ENCODE peak calls at places on chromosomes 12 and 14, in four cellular contexts. One of them, this sample, is unnamed.

GRCh38 chr12:105355752-105356151 is 25.3 kb downstream of the C12orf75 start:
- DNase-seq in bronchial epithelial cell: peak
- DNase-seq in coronary artery: no peak
- DNase-seq in A549: peak
- DNase-seq in this sample: no peak

GRCh38 chr12:29591140-29592020 is 93.9 kb upstream of the OVCH1 start:
- DNase-seq in bronchial epithelial cell: peak
- DNase-seq in coronary artery: no peak
- DNase-seq in A549: peak
- DNase-seq in this sample: no peak

GRCh38 chr14:90850487-90850886 is 34.3 kb upstream of the TTC7B start:
- DNase-seq in bronchial epithelial cell: peak
- DNase-seq in coronary artery: no peak
- DNase-seq in A549: no peak
- DNase-seq in this sample: peak

GRCh38 chr14:77219591-77219990 is 38.0 kb downstream of the TMEM63C start:
- DNase-seq in bronchial epithelial cell: no peak
- DNase-seq in coronary artery: no peak
- DNase-seq in A549: no peak
- DNase-seq in this sample: peak

GRCh38 chr14:85587152-85587697 is 57.3 kb downstream of the FLRT2 start:
- DNase-seq in bronchial epithelial cell: peak
- DNase-seq in coronary artery: no peak
- DNase-seq in A549: peak
- DNase-seq in this sample: no peak

GRCh38 chr14:99730876-99731351 is 46.8 kb downstream of the CYP46A1 start:
- DNase-seq in bronchial epithelial cell: no peak
- DNase-seq in coronary artery: peak
- DNase-seq in A549: no peak
- DNase-seq in this sample: peak

GRCh38 chr12:104605685-104606084 is 148.9 kb downstream of the CHST11 start:
- DNase-seq in bronchial epithelial cell: no peak
- DNase-seq in coronary artery: peak
- DNase-seq in A549: peak
- DNase-seq in this sample: no peak

GRCh38 chr14:36271939-36272907 is 48.2 kb downstream of the MBIP start:
- DNase-seq in bronchial epithelial cell: peak
- DNase-seq in coronary artery: no peak
- DNase-seq in A549: no peak
- DNase-seq in this sample: no peak

GRCh38 chr12:129208566-129208965 is 355.3 kb downstream of the GLT1D1 start:
- DNase-seq in bronchial epithelial cell: no peak
- DNase-seq in coronary artery: no peak
- DNase-seq in A549: no peak
- DNase-seq in this sample: no peak

GRCh38 chr12:108576660-108577234 is 14.4 kb downstream of the ISCU start:
- DNase-seq in bronchial epithelial cell: no peak
- DNase-seq in coronary artery: peak
- DNase-seq in A549: no peak
- DNase-seq in this sample: no peak

GRCh38 chr14:103546651-103547454 is 15.6 kb downstream of the BAG5 start:
- DNase-seq in bronchial epithelial cell: peak
- DNase-seq in coronary artery: no peak
- DNase-seq in A549: peak
- DNase-seq in this sample: peak

GRCh38 chr14:58772061-58772604 is 134.4 kb downstream of the DACT1 start:
- DNase-seq in bronchial epithelial cell: no peak
- DNase-seq in coronary artery: no peak
- DNase-seq in A549: no peak
- DNase-seq in this sample: no peak

GRCh38 chr14:34676516-34677211 is 37.7 kb downstream of the CFL2 start:
- DNase-seq in bronchial epithelial cell: no peak
- DNase-seq in coronary artery: no peak
- DNase-seq in A549: no peak
- DNase-seq in this sample: no peak

GRCh38 chr12:90827567-90827966 is 127.4 kb downstream of the CCER1 start:
- DNase-seq in bronchial epithelial cell: no peak
- DNase-seq in coronary artery: no peak
- DNase-seq in A549: no peak
- DNase-seq in this sample: no peak

GRCh38 chr12:124361074-124361965 is 66.4 kb downstream of the RFLNA start:
- DNase-seq in bronchial epithelial cell: peak
- DNase-seq in coronary artery: no peak
- DNase-seq in A549: no peak
- DNase-seq in this sample: no peak

GRCh38 chr14:38808734-38809455 is 294.1 kb downstream of the SEC23A start:
- DNase-seq in bronchial epithelial cell: peak
- DNase-seq in coronary artery: no peak
- DNase-seq in A549: peak
- DNase-seq in this sample: no peak

GRCh38 chr14:71437870-71438269 is 494.4 kb upstream of the RGS6 start:
- DNase-seq in bronchial epithelial cell: peak
- DNase-seq in coronary artery: no peak
- DNase-seq in A549: no peak
- DNase-seq in this sample: no peak

GRCh38 chr12:31849090-31849687 is 110.0 kb upstream of the RESF1 start:
- DNase-seq in bronchial epithelial cell: no peak
- DNase-seq in coronary artery: no peak
- DNase-seq in A549: peak
- DNase-seq in this sample: no peak

GRCh38 chr12:2879853-2880252 is 2.8 kb downstream of the RHNO1 start:
- DNase-seq in bronchial epithelial cell: no peak
- DNase-seq in coronary artery: no peak
- DNase-seq in A549: no peak
- DNase-seq in this sample: no peak

GRCh38 chr12:124559182-124560017 is 8.0 kb downstream of the NCOR2 start:
- DNase-seq in bronchial epithelial cell: no peak
- DNase-seq in coronary artery: no peak
- DNase-seq in A549: no peak
- DNase-seq in this sample: no peak

GRCh38 chr12:53343978-53344377 is 7.8 kb upstream of the SP7 start:
- DNase-seq in bronchial epithelial cell: no peak
- DNase-seq in coronary artery: no peak
- DNase-seq in A549: no peak
- DNase-seq in this sample: no peak
- H3K4me3 ChIP-seq in bronchial epithelial cell: no peak
- H3K4me3 ChIP-seq in coronary artery: peak
- H3K4me3 ChIP-seq in A549: no peak
- H3K4me3 ChIP-seq in this sample: no peak

GRCh38 chr12:131137009-131137835 is 183.5 kb downstream of the ADGRD1 start:
- DNase-seq in bronchial epithelial cell: no peak
- DNase-seq in coronary artery: peak
- DNase-seq in A549: no peak
- DNase-seq in this sample: no peak

GRCh38 chr12:131136539-131136872 is 182.8 kb downstream of the ADGRD1 start:
- DNase-seq in bronchial epithelial cell: no peak
- DNase-seq in coronary artery: peak
- DNase-seq in A549: no peak
- DNase-seq in this sample: no peak

GRCh38 chr12:131138638-131139362 is 185.1 kb downstream of the ADGRD1 start:
- DNase-seq in bronchial epithelial cell: no peak
- DNase-seq in coronary artery: no peak
- DNase-seq in A549: no peak
- DNase-seq in this sample: no peak

GRCh38 chr12:131139363-131140068 is 185.8 kb downstream of the ADGRD1 start:
- DNase-seq in bronchial epithelial cell: no peak
- DNase-seq in coronary artery: peak
- DNase-seq in A549: no peak
- DNase-seq in this sample: no peak

DNA sequence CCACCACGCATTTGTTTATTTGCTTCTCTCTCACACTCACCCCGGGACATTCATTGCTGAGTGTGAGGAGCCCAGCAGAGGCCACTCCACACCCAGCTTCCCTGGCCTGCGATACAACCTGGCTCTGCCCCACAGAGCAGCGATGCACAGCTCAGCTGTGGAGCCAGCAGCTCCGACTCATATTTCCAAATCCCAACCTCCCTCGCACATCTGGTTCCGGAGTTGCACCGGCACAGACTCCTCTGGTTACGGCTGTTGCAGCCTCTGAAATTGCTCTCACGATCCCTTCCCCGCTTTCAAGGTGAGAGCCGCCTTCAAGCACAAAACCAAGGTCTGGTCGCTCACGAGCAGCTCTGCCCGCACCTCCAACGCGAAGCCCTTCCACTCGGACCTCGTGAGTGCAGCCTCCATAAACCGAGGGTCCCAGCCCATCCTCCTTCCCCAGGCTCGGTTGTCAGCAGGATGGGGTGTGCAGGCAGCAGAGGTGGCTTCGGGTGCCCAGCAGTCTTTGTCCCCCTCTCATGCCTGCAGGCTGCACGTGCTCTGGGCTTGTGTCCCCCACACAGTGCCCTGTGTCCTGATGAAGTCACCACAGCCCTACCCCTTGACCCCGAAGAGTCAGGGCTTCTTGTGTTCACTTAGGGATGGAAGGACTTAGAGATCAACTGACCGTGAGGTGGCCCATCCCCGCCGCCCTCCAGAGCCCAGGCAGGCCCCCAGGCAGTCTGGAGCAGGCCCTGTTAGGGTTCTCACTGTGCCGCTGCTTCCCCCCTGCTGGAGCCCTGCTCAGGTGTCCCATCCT is 184.3 kb downstream of the ADGRD1 start:
- DNase-seq in bronchial epithelial cell: no peak
- DNase-seq in coronary artery: peak
- DNase-seq in A549: peak
- DNase-seq in this sample: peak
- TF ChIP-seq CTCF in bronchial epithelial cell: no peak
- TF ChIP-seq CTCF in coronary artery: no peak
- TF ChIP-seq CTCF in A549: peak
- TF ChIP-seq CTCF in this sample: no peak

DNA sequence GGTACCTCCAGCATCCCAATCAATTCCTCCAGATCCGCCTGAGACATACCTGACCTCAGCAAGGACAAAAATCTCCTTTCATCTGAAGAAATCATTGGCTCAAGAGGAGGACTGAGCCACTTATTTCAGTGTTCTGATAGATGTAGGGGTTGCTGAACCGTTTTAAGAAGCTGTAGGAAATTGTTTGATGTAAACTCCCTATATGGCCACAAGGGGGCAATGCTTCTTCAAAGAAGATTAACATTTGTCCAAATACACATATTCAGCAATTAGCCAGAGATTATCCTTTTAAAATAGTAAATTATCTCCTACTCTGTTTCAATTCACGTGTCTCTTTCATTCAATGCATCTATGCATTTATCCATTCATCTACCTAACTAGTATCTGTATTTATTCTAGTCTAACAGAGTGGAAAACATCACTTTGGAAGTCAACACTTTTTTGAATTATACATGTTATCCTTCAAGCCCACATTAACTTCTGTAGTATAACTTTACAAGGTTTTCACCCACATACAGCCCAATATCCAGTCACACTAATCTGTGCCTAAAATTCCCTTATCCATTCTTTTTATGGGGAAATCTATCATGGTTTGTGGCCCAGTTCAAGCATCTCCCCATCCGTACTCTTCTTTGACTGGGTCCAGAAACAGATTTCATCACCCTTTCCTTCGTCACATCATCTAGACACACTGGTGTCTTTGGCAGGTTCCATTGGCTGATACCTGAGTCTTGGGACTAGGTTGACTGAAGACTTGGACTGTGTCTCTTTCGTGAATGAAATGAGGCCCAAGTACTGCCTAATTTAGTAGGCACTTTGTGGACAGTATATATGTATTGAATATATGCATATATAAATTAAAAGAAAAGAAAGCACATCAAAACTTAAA is 411.0 kb upstream of the OR4E1 start:
- DNase-seq in bronchial epithelial cell: peak
- DNase-seq in coronary artery: no peak
- DNase-seq in A549: peak
- DNase-seq in this sample: peak
- H3K4me3 ChIP-seq in bronchial epithelial cell: no peak
- H3K4me3 ChIP-seq in coronary artery: no peak
- H3K4me3 ChIP-seq in A549: no peak
- H3K4me3 ChIP-seq in this sample: no peak

DNA sequence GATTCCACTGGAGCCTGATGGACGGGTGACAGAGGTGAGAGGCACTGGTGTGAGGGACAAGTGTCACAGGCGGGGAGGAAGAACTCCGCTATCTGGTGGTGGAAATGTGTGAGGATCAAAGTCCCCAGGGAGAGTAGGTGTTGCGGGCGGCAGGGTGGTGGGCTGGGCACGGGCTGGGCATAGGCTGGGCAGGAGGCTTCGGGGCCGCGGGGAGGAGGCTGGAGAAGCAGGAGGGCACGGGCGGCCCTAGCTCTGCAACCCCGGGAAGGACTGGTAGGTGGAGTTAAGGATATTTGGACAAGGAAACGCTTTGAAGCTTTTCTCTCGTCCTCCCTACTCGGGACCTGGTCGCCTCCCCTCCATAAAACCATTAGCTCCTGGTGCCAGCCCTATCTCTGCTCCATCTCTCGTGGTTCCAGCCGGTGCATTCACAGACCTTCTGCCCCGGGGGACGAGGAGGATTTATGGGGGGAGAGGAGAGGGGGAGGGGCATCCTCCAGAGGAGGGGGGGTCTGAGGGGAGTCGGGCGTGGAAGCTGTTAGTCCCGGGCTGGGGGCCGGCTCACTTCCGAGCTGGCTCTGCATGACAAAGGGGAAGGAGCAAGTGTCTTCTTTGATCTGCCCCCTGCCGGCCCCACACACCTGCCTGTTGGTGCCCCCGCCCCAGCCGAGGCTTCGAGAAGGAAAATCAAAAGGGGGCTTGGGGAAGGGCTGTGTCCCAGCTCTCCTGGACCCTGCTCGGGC is 478 bp downstream of the WNT5B start:
- DNase-seq in bronchial epithelial cell: no peak
- DNase-seq in coronary artery: no peak
- DNase-seq in A549: no peak
- DNase-seq in this sample: no peak
- TF ChIP-seq CTCF in bronchial epithelial cell: peak
- TF ChIP-seq CTCF in coronary artery: no peak
- TF ChIP-seq CTCF in A549: no peak
- TF ChIP-seq CTCF in this sample: no peak

GRCh38 chr12:26106347-26106746 is 18.5 kb downstream of the BHLHE41 start:
- DNase-seq in bronchial epithelial cell: no peak
- DNase-seq in coronary artery: no peak
- DNase-seq in A549: no peak
- DNase-seq in this sample: no peak
- H3K4me3 ChIP-seq in bronchial epithelial cell: no peak
- H3K4me3 ChIP-seq in coronary artery: no peak
- H3K4me3 ChIP-seq in A549: no peak
- H3K4me3 ChIP-seq in this sample: no peak

DNA sequence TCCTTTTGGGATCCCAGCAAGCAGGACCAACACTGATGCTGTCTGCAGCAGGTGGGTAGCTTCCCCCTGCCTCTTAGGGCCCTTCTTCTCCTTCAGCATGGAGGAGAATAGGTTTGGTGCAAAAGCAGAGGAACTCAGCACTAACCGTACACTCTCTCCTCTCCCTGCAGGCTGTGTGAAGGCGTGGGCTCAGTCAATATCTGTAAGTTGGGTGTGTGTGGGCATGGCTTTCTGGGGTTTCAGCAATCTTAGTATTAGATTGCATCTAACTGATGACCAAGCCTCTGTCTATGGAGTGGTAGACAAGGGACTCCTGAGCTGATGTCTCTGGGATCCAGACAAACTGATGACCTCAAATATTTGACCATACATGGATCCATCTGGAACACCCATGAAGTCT is 14.3 kb downstream of the KRT85 start:
- DNase-seq in bronchial epithelial cell: no peak
- DNase-seq in coronary artery: no peak
- DNase-seq in A549: no peak
- DNase-seq in this sample: no peak
- TF ChIP-seq CTCF in bronchial epithelial cell: no peak
- TF ChIP-seq CTCF in coronary artery: no peak
- TF ChIP-seq CTCF in A549: no peak
- TF ChIP-seq CTCF in this sample: no peak